ENCODE peak calls at places on chromosomes 11 and 22, in six cellular contexts. One of them, this sample, is unnamed.

GRCh38 chr11:85889676-85890579 is 34.7 kb downstream of the CCDC83 start:
- DNase-seq in CD4-positive, alpha-beta T cell: no peak
- DNase-seq in tibial nerve: no peak
- DNase-seq in GM13977: no peak
- DNase-seq in A549: peak; percentile 36
- DNase-seq in B cell: no peak
- DNase-seq in this sample: no peak

GRCh38 chr11:114111369-114112042 is 52.0 kb downstream of the ZBTB16 start:
- DNase-seq in B cell: no peak
- DNase-seq in GM13977: no peak
- DNase-seq in tibial nerve: no peak
- DNase-seq in A549: no peak
- DNase-seq in CD4-positive, alpha-beta T cell: no peak
- DNase-seq in this sample: no peak

GRCh38 chr22:27197618-27198017 is 540.2 kb downstream of the MIAT start:
- DNase-seq in tibial nerve: no peak
- DNase-seq in GM13977: no peak
- DNase-seq in A549: peak; percentile 31
- DNase-seq in B cell: no peak
- DNase-seq in CD4-positive, alpha-beta T cell: no peak
- DNase-seq in this sample: no peak

GRCh38 chr11:16925495-16926065 is 88.6 kb downstream of the PLEKHA7 start:
- DNase-seq in A549: peak; percentile 50
- DNase-seq in B cell: peak; percentile 39
- DNase-seq in tibial nerve: no peak
- DNase-seq in CD4-positive, alpha-beta T cell: no peak
- DNase-seq in GM13977: peak; percentile 59
- DNase-seq in this sample: peak; percentile 31

GRCh38 chr22:42272431-42273004 is 2.1 kb upstream of the TCF20 start:
- DNase-seq in CD4-positive, alpha-beta T cell: no peak
- DNase-seq in A549: no peak
- DNase-seq in B cell: no peak
- DNase-seq in GM13977: no peak
- DNase-seq in tibial nerve: no peak
- DNase-seq in this sample: no peak

GRCh38 chr11:8086001-8086479 is 5.0 kb downstream of the TUB start:
- DNase-seq in CD4-positive, alpha-beta T cell: no peak
- DNase-seq in GM13977: no peak
- DNase-seq in A549: no peak
- DNase-seq in B cell: no peak
- DNase-seq in tibial nerve: no peak
- DNase-seq in this sample: no peak

GRCh38 chr11:118838905-118839553 is 44.7 kb upstream of the CXCR5 start:
- DNase-seq in tibial nerve: no peak
- DNase-seq in GM13977: peak; percentile 52
- DNase-seq in A549: no peak
- DNase-seq in CD4-positive, alpha-beta T cell: no peak
- DNase-seq in B cell: peak; percentile 37
- DNase-seq in this sample: no peak

GRCh38 chr11:77252555-77253270 is 48.8 kb downstream of the GDPD4 start:
- DNase-seq in tibial nerve: no peak
- DNase-seq in CD4-positive, alpha-beta T cell: no peak
- DNase-seq in A549: no peak
- DNase-seq in GM13977: no peak
- DNase-seq in B cell: no peak
- DNase-seq in this sample: no peak

GRCh38 chr11:122998727-122999370 is 17.2 kb upstream of the BSX start:
- DNase-seq in A549: no peak
- DNase-seq in CD4-positive, alpha-beta T cell: no peak
- DNase-seq in GM13977: no peak
- DNase-seq in B cell: no peak
- DNase-seq in tibial nerve: no peak
- DNase-seq in this sample: no peak

GRCh38 chr11:59551651-59552521 is 40.5 kb downstream of the OR4D9 start:
- DNase-seq in A549: peak; percentile 93
- DNase-seq in B cell: no peak
- DNase-seq in CD4-positive, alpha-beta T cell: no peak
- DNase-seq in GM13977: no peak
- DNase-seq in tibial nerve: peak; percentile 57
- DNase-seq in this sample: peak; percentile 57

GRCh38 chr11:116913000-116913399 is 75.6 kb upstream of the APOA1 start:
- DNase-seq in GM13977: no peak
- DNase-seq in A549: peak; percentile 22
- DNase-seq in tibial nerve: no peak
- DNase-seq in B cell: no peak
- DNase-seq in CD4-positive, alpha-beta T cell: no peak
- DNase-seq in this sample: no peak

GRCh38 chr11:44943118-44943517 is 7.6 kb downstream of the TP53I11 start:
- DNase-seq in A549: no peak
- DNase-seq in GM13977: no peak
- DNase-seq in CD4-positive, alpha-beta T cell: no peak
- DNase-seq in tibial nerve: no peak
- DNase-seq in B cell: peak; percentile 84
- DNase-seq in this sample: no peak

GRCh38 chr22:19722175-19722914 is 994 bp upstream of the GP1BB start:
- DNase-seq in B cell: no peak
- DNase-seq in tibial nerve: no peak
- DNase-seq in GM13977: no peak
- DNase-seq in CD4-positive, alpha-beta T cell: no peak
- DNase-seq in A549: no peak
- DNase-seq in this sample: no peak

GRCh38 chr11:12285106-12285505 is 92.3 kb upstream of the PARVA start:
- DNase-seq in A549: no peak
- DNase-seq in GM13977: no peak
- DNase-seq in tibial nerve: peak; percentile 4
- DNase-seq in CD4-positive, alpha-beta T cell: no peak
- DNase-seq in B cell: no peak
- DNase-seq in this sample: no peak

GRCh38 chr11:2576536-2576935 is 123.3 kb downstream of the KCNQ1OT1 start:
- DNase-seq in CD4-positive, alpha-beta T cell: no peak
- DNase-seq in GM13977: no peak
- DNase-seq in A549: no peak
- DNase-seq in tibial nerve: no peak
- DNase-seq in B cell: no peak
- DNase-seq in this sample: no peak

GRCh38 chr11:62108017-62108750 is 15.6 kb upstream of the INCENP start:
- DNase-seq in A549: peak; percentile 74
- DNase-seq in GM13977: peak; percentile 54
- DNase-seq in B cell: peak; percentile 54
- DNase-seq in CD4-positive, alpha-beta T cell: peak; percentile 33
- DNase-seq in tibial nerve: peak; percentile 43
- DNase-seq in this sample: peak; percentile 21

GRCh38 chr22:35089139-35089538 is 23.2 kb downstream of the ISX start:
- DNase-seq in B cell: no peak
- DNase-seq in A549: no peak
- DNase-seq in GM13977: peak; percentile 31
- DNase-seq in tibial nerve: no peak
- DNase-seq in CD4-positive, alpha-beta T cell: no peak
- DNase-seq in this sample: no peak

GRCh38 chr11:60161107-60161506 is 21.8 kb downstream of the MS4A6A start:
- DNase-seq in CD4-positive, alpha-beta T cell: no peak
- DNase-seq in GM13977: no peak
- DNase-seq in tibial nerve: no peak
- DNase-seq in B cell: no peak
- DNase-seq in A549: no peak
- DNase-seq in this sample: no peak

GRCh38 chr11:106442032-106442431 is 364.6 kb downstream of the AASDHPPT start:
- DNase-seq in tibial nerve: no peak
- DNase-seq in GM13977: no peak
- DNase-seq in CD4-positive, alpha-beta T cell: no peak
- DNase-seq in B cell: no peak
- DNase-seq in A549: no peak
- DNase-seq in this sample: no peak

GRCh38 chr11:4127357-4127756 is 32.8 kb downstream of the RRM1 start:
- DNase-seq in tibial nerve: no peak
- DNase-seq in B cell: no peak
- DNase-seq in A549: no peak
- DNase-seq in CD4-positive, alpha-beta T cell: no peak
- DNase-seq in GM13977: no peak
- DNase-seq in this sample: no peak

GRCh38 chr22:35343664-35344550 is 37.0 kb upstream of the HMOX1 start:
- DNase-seq in tibial nerve: no peak
- DNase-seq in B cell: no peak
- DNase-seq in CD4-positive, alpha-beta T cell: no peak
- DNase-seq in A549: no peak
- DNase-seq in GM13977: no peak
- DNase-seq in this sample: no peak

GRCh38 chr11:111944139-111944538 is 7.0 kb downstream of the DIXDC1 start:
- DNase-seq in B cell: no peak
- DNase-seq in GM13977: no peak
- DNase-seq in CD4-positive, alpha-beta T cell: no peak
- DNase-seq in tibial nerve: no peak
- DNase-seq in A549: peak; percentile 53
- DNase-seq in this sample: no peak

GRCh38 chr22:45159652-45160462 is 3.9 kb upstream of the NUP50 start:
- DNase-seq in A549: peak; percentile 22
- DNase-seq in tibial nerve: no peak
- DNase-seq in B cell: no peak
- DNase-seq in GM13977: no peak
- DNase-seq in CD4-positive, alpha-beta T cell: no peak
- DNase-seq in this sample: no peak
- TF ChIP-seq CTCF in A549: no peak
- TF ChIP-seq CTCF in tibial nerve: no peak
- TF ChIP-seq CTCF in B cell: no peak
- TF ChIP-seq CTCF in GM13977: no peak
- TF ChIP-seq CTCF in CD4-positive, alpha-beta T cell: no peak
- TF ChIP-seq CTCF in this sample: peak; percentile 24

GRCh38 chr11:15912291-15912690 is 444.1 kb downstream of the SOX6 start:
- DNase-seq in GM13977: no peak
- DNase-seq in B cell: no peak
- DNase-seq in A549: no peak
- DNase-seq in CD4-positive, alpha-beta T cell: no peak
- DNase-seq in tibial nerve: no peak
- DNase-seq in this sample: no peak

GRCh38 chr11:15912825-15913224 is 443.5 kb downstream of the SOX6 start:
- DNase-seq in GM13977: no peak
- DNase-seq in tibial nerve: no peak
- DNase-seq in CD4-positive, alpha-beta T cell: no peak
- DNase-seq in A549: no peak
- DNase-seq in B cell: no peak
- DNase-seq in this sample: no peak

GRCh38 chr11:15911377-15912044 is 444.8 kb downstream of the SOX6 start:
- DNase-seq in GM13977: no peak
- DNase-seq in A549: peak; percentile 19
- DNase-seq in tibial nerve: peak; percentile 53
- DNase-seq in CD4-positive, alpha-beta T cell: no peak
- DNase-seq in B cell: no peak
- DNase-seq in this sample: no peak

GRCh38 chr11:15910761-15911160 is 445.6 kb downstream of the SOX6 start:
- DNase-seq in tibial nerve: no peak
- DNase-seq in CD4-positive, alpha-beta T cell: no peak
- DNase-seq in B cell: no peak
- DNase-seq in GM13977: no peak
- DNase-seq in A549: no peak
- DNase-seq in this sample: no peak

DNA sequence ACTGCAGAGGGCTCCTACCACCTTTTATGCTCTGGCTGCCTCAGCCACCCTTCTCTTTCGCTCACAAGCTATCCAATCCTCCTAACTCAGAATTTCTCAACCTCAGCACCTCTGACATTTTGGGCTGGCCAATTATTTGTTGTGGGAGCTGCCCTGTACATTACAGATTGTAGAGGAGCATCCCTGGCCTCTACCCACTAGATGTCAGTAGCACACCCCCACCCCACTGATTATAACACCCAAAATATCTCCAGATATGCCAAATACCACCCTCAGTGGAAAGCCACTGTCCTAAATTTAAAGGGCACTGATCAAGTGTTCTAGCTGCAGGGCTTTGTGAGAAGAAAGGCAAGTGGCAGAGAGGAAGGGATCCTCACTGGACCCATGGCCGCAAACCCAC is 443.1 kb downstream of the SOX6 start:
- DNase-seq in B cell: no peak
- DNase-seq in CD4-positive, alpha-beta T cell: no peak
- DNase-seq in tibial nerve: no peak
- DNase-seq in A549: no peak
- DNase-seq in GM13977: no peak
- DNase-seq in this sample: no peak
- TF ChIP-seq CTCF in B cell: no peak
- TF ChIP-seq CTCF in CD4-positive, alpha-beta T cell: no peak
- TF ChIP-seq CTCF in tibial nerve: no peak
- TF ChIP-seq CTCF in A549: no peak
- TF ChIP-seq CTCF in GM13977: no peak
- TF ChIP-seq CTCF in this sample: no peak

DNA sequence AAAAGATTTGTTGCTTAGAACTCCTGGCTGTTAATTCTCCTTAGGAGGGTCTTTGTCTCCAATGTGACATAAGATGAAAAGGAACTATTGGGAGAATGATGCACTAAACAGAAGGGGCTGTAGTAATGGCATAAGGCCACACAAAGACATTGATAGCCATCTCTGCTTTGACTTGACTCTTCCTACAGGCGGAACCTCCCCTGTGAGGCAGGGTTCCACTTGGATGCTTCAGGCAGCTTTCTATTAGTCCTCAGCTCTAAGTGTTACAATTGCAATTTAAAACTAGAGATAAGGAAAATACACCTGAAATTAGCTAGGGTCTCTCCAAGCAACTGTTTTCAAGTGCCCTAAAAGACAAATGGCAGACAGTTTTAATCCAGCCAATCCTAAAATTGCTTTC is 391.6 kb upstream of the CCDC90B start:
- DNase-seq in B cell: no peak
- DNase-seq in CD4-positive, alpha-beta T cell: no peak
- DNase-seq in A549: no peak
- DNase-seq in GM13977: no peak
- DNase-seq in tibial nerve: no peak
- DNase-seq in this sample: no peak
- TF ChIP-seq CTCF in B cell: no peak
- TF ChIP-seq CTCF in CD4-positive, alpha-beta T cell: no peak
- TF ChIP-seq CTCF in A549: no peak
- TF ChIP-seq CTCF in GM13977: no peak
- TF ChIP-seq CTCF in tibial nerve: no peak
- TF ChIP-seq CTCF in this sample: no peak

GRCh38 chr11:69909561-69910518 is 90.6 kb upstream of the FGF3 start:
- DNase-seq in tibial nerve: no peak
- DNase-seq in B cell: no peak
- DNase-seq in CD4-positive, alpha-beta T cell: no peak
- DNase-seq in A549: no peak
- DNase-seq in GM13977: no peak
- DNase-seq in this sample: peak; percentile 38
- TF ChIP-seq CTCF in tibial nerve: peak; percentile 25
- TF ChIP-seq CTCF in B cell: peak; percentile 55
- TF ChIP-seq CTCF in CD4-positive, alpha-beta T cell: peak; percentile 46
- TF ChIP-seq CTCF in A549: peak; percentile 84
- TF ChIP-seq CTCF in GM13977: peak; percentile 67
- TF ChIP-seq CTCF in this sample: peak; percentile 75

DNA sequence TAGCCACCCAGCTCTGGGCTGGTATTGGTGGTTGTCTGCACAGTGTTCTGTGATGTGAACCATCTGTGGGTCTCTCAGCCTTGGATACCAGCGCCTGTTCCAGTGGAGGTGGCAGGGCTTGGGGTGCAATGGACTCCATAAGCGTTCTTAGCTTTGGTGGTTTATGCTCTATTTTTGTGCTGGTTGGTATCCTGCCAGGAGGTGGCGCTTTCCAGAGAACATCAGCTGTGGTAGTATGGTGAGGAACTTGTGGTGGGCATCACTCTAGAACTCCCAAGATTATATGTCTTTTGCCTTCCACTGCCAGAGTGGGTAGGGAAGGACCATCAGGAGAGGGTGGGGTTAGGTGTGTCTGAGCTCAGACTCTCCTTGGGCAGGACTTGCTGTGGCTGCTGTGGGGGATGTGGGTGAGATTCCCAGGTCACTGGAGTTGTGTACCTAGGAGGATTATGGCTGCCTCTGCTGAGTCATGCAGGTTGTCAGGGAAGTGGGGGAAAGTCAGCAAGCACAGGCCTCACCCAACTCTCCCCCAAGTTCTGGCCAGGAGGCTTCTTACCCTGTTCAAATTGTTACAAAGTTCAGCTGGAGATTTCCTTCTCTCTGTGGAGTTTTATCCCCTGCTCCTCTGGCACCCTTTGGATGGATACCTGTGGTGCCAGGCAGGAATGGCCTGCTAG is 47.2 kb downstream of the MRGPRX2 start:
- DNase-seq in GM13977: no peak
- DNase-seq in CD4-positive, alpha-beta T cell: no peak
- DNase-seq in B cell: no peak
- DNase-seq in tibial nerve: no peak
- DNase-seq in A549: peak; percentile 14
- DNase-seq in this sample: peak; percentile 6
- TF ChIP-seq CTCF in GM13977: peak; percentile 14
- TF ChIP-seq CTCF in CD4-positive, alpha-beta T cell: no peak
- TF ChIP-seq CTCF in B cell: no peak
- TF ChIP-seq CTCF in tibial nerve: no peak
- TF ChIP-seq CTCF in A549: no peak
- TF ChIP-seq CTCF in this sample: no peak